ENCODE peak calls at places on chromosome 4, in six cellular contexts. Q is Calu3, J is left lung, V is fibroblast of mammary gland, B is cardiac muscle cell, E is lung. Y is an unnamed sample.

GRCh38 chr4:94582517-94582916 is 130.8 kb downstream of the PDLIM5 start:
- DNase-seq in V (no peak), B (peak; percentile 29), E (no peak), Q (no peak), J (no peak), Y (no peak)

GRCh38 chr4:39066371-39066770 is 4.3 kb downstream of the KLHL5 start:
- DNase-seq in E (no peak), J (no peak), V (no peak), B (no peak), Q (no peak), Y (no peak)

GRCh38 chr4:55887594-55887993 is 34.1 kb downstream of the EXOC1 start:
- DNase-seq in J (no peak), Q (no peak), V (no peak), E (no peak), B (no peak), Y (no peak)

GRCh38 chr4:78940752-78941151 is 1.5 kb upstream of the PAQR3 start:
- DNase-seq in J (no peak), B (no peak), V (no peak), E (no peak), Q (no peak), Y (no peak)

GRCh38 chr4:188023682-188024081 is 28.1 kb downstream of the ZFP42 start:
- DNase-seq in J (no peak), E (no peak), V (no peak), B (no peak), Q (no peak), Y (no peak)

GRCh38 chr4:38131371-38132139 is 171.4 kb downstream of the PTTG2 start:
- DNase-seq in B (peak; percentile 39), V (peak; percentile 49), J (no peak), Q (no peak), E (no peak), Y (no peak)

GRCh38 chr4:92618968-92619367 is 315.2 kb downstream of the GRID2 start:
- DNase-seq in V (no peak), J (no peak), Q (no peak), E (no peak), B (peak; percentile 2), Y (no peak)

GRCh38 chr4:136935305-136935704 is 597.0 kb downstream of the PCDH18 start:
- DNase-seq in Q (no peak), B (no peak), V (peak; percentile 18), E (no peak), J (no peak), Y (no peak)

GRCh38 chr4:3407171-3407771 is 34.5 kb upstream of the HGFAC start:
- DNase-seq in J (no peak), V (no peak), E (no peak), Q (no peak), B (no peak), Y (no peak)

GRCh38 chr4:25174674-25175073 is 14.4 kb upstream of the SEPSECS start:
- DNase-seq in Q (no peak), E (no peak), J (no peak), B (no peak), V (peak; percentile 27), Y (no peak)

GRCh38 chr4:185504098-185505047 is 30.9 kb downstream of the PDLIM3 start:
- DNase-seq in Q (no peak), B (peak; percentile 77), E (peak; percentile 42), J (peak; percentile 43), V (no peak), Y (peak; percentile 29)

GRCh38 chr4:137181293-137181899 is 350.9 kb downstream of the PCDH18 start:
- DNase-seq in J (no peak), Q (no peak), V (no peak), E (no peak), B (no peak), Y (no peak)

GRCh38 chr4:621296-622070 is 3.9 kb upstream of the PDE6B start:
- DNase-seq in V (no peak), E (no peak), Q (no peak), J (peak; percentile 7), B (no peak), Y (no peak)

GRCh38 chr4:87745058-87745842 is 54.1 kb upstream of the IBSP start:
- DNase-seq in E (no peak), V (no peak), J (no peak), B (no peak), Q (no peak), Y (peak; percentile 9)

GRCh38 chr4:82898322-82899243 is 2.0 kb upstream of the THAP9 start:
- DNase-seq in E (peak; percentile 67), Q (no peak), V (peak; percentile 95), J (no peak), B (peak; percentile 92), Y (no peak)

GRCh38 chr4:578451-579443 is 2.7 kb upstream of the TMEM271 start:
- DNase-seq in V (no peak), E (no peak), Q (no peak), J (no peak), B (no peak), Y (no peak)

GRCh38 chr4:147360301-147360700 is 120.6 kb upstream of the EDNRA start:
- DNase-seq in V (peak; percentile 90), Q (no peak), E (no peak), B (peak; percentile 92), J (no peak), Y (no peak)

GRCh38 chr4:629636-629915 is 4.2 kb downstream of the PDE6B start:
- DNase-seq in V (no peak), J (peak; percentile 28), Q (no peak), E (no peak), B (no peak), Y (no peak)

GRCh38 chr4:124964251-124964650 is 251.7 kb upstream of the ANKRD50 start:
- DNase-seq in Q (no peak), J (no peak), B (no peak), V (no peak), E (no peak), Y (no peak)

GRCh38 chr4:186792994-186793393 is 69.3 kb upstream of the FAT1 start:
- DNase-seq in B (peak; percentile 59), V (peak; percentile 77), E (no peak), Q (no peak), J (no peak), Y (no peak)

GRCh38 chr4:20283039-20283438 is 31.3 kb downstream of the SLIT2 start:
- DNase-seq in V (no peak), Q (no peak), B (no peak), E (no peak), J (no peak), Y (no peak)

GRCh38 chr4:61336911-61337310 is 136.8 kb downstream of the ADGRL3 start:
- DNase-seq in B (no peak), Q (peak; percentile 66), J (no peak), E (no peak), V (no peak), Y (no peak)

GRCh38 chr4:140653718-140654515 is 85.2 kb upstream of the UCP1 start:
- DNase-seq in J (no peak), V (peak; percentile 41), B (peak; percentile 92), Q (no peak), E (no peak), Y (no peak)

GRCh38 chr4:148431401-148431800 is 10.8 kb downstream of the NR3C2 start:
- DNase-seq in V (no peak), Q (peak; percentile 9), B (no peak), E (no peak), J (no peak), Y (no peak)

GRCh38 chr4:36168127-36168898 is 76.0 kb downstream of the ARAP2 start:
- DNase-seq in E (no peak), Q (no peak), B (no peak), V (no peak), J (no peak), Y (no peak)

GRCh38 chr4:45453258-45453841 is 670.5 kb downstream of the GABRG1 start:
- DNase-seq in Q (peak; percentile 7), B (peak; percentile 37), E (no peak), V (peak; percentile 34), J (no peak), Y (peak; percentile 17)

GRCh38 chr4:159455675-159456235 is 352.9 kb downstream of the RAPGEF2 start:
- DNase-seq in E (no peak), V (peak; percentile 55), B (peak; percentile 61), Q (peak; percentile 36), J (no peak), Y (peak; percentile 24)

DNA sequence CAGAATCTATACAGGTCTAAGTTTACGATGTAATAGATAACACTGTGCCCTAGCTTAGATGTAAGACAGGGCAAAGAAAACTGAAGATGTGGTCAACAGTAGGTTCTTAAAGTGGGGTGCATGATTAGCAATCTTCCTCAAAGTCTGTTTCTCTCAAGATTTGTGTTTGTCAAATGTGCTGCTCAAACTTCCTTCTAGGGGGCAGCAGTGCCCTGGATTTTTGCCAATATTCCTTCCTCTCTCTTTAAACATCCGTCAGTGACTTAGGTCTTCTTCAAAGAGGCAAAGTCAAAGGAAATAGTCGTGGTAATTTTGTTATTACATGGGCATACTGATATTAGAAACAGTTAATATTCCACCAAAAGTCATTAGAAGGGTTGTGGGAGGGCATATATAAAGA is 4.2 kb upstream of the PDHA2 start:
- DNase-seq in B (peak; percentile 3), J (no peak), V (no peak), Q (no peak), E (no peak), Y (peak; percentile 33)
- TF ChIP-seq CTCF in B (peak; percentile 17), J (no peak), V (no peak), Q (peak; percentile 31), E (no peak), Y (peak; percentile 53)

DNA sequence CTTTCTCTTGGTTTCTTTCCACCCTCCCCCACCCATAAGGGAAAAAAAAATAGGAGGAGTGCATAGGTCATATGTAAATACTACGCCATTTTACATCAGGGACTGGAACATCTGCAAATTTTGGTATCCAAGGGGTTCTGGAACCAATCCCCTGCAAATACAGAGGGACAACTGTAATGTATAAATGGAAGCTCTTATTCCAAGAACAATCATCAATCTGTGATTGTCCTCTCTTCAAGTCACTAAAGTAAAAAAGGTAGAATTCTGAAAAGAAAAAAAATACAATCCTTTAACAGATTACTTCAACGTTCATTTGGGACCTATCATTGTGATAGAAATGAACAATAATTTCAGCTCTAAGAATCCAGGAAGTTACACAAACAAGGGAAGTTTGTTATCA is 13.6 kb downstream of the PPA2 start:
- DNase-seq in J (no peak), Q (no peak), E (no peak), B (no peak), V (no peak), Y (no peak)
- TF ChIP-seq CTCF in J (no peak), Q (no peak), E (no peak), B (no peak), V (no peak), Y (no peak)

GRCh38 chr4:119087121-119087520 is 48.5 kb upstream of the MYOZ2 start:
- DNase-seq in E (no peak), J (no peak), B (peak; percentile 34), Q (no peak), V (peak; percentile 53), Y (no peak)
- TF ChIP-seq CTCF in E (no peak), J (no peak), B (peak; percentile 35), Q (no peak), V (peak; percentile 51), Y (no peak)

GRCh38 chr4:48762408-48762807 is 17.7 kb downstream of the FRYL start:
- DNase-seq in Q (no peak), B (no peak), J (no peak), V (no peak), E (no peak), Y (no peak)

GRCh38 chr4:48767530-48767929 is 12.5 kb downstream of the FRYL start:
- DNase-seq in J (no peak), B (no peak), V (no peak), Q (no peak), E (no peak), Y (no peak)

GRCh38 chr4:48772568-48772967 is 7.5 kb downstream of the FRYL start:
- DNase-seq in V (no peak), Q (no peak), B (no peak), E (no peak), J (no peak), Y (no peak)

GRCh38 chr4:48766393-48766792 is 13.7 kb downstream of the FRYL start:
- DNase-seq in Q (no peak), J (no peak), B (no peak), V (no peak), E (no peak), Y (no peak)

GRCh38 chr4:48767055-48767454 is 13.0 kb downstream of the FRYL start:
- DNase-seq in E (no peak), J (no peak), Q (no peak), B (no peak), V (no peak), Y (no peak)
- TF ChIP-seq CTCF in E (no peak), J (no peak), Q (no peak), B (no peak), V (peak; percentile 19), Y (no peak)